ENCODE peak calls at places on chromosomes 6 and 20, in four cellular contexts. E is MM.1S, F is heart right ventricle, Q is A673. K is an unnamed sample.

GRCh38 chr6:40268166-40268958 is 318.8 kb downstream of the LRFN2 start:
- DNase-seq in E (no peak), F (no peak), Q (no peak), K (no peak)

GRCh38 chr6:1075444-1075843 is 236.5 kb upstream of the FOXQ1 start:
- DNase-seq in E (no peak), F (no peak), Q (no peak), K (no peak)

GRCh38 chr6:105483492-105483891 is 80.6 kb upstream of the PREP start:
- DNase-seq in E (no peak), F (no peak), Q (no peak), K (no peak)

GRCh38 chr6:132643547-132643946 is 15.4 kb downstream of the TAAR1 start:
- DNase-seq in E (no peak), F (no peak), Q (no peak), K (no peak)

GRCh38 chr6:114007451-114007953 is 36.6 kb upstream of the HDAC2 start:
- DNase-seq in E (peak), F (no peak), Q (no peak), K (peak)

GRCh38 chr6:116542426-116542825 is 3.1 kb downstream of the TRAPPC3L start:
- DNase-seq in E (no peak), F (no peak), Q (no peak), K (no peak)

GRCh38 chr20:57993738-57994431 is 234.6 kb downstream of the ANKRD60 start:
- DNase-seq in E (no peak), F (no peak), Q (no peak), K (no peak)

GRCh38 chr20:38935285-38935684 is 9.1 kb downstream of the FAM83D start:
- DNase-seq in E (no peak), F (no peak), Q (no peak), K (no peak)

GRCh38 chr6:73580247-73581149 is 59.7 kb upstream of the EEF1A1 start:
- DNase-seq in E (peak), F (peak), Q (peak), K (no peak)

GRCh38 chr20:45450097-45450818 is 19.3 kb upstream of the WFDC2 start:
- DNase-seq in E (peak), F (no peak), Q (peak), K (peak)

GRCh38 chr6:152575621-152576150 is 61.5 kb downstream of the SYNE1 start:
- DNase-seq in E (no peak), F (no peak), Q (peak), K (no peak)

GRCh38 chr6:106097368-106098231 is 11.5 kb downstream of the PRDM1 start:
- DNase-seq in E (peak), F (no peak), Q (peak), K (peak)

GRCh38 chr6:82397962-82398692 is 34.5 kb downstream of the TPBG start:
- DNase-seq in E (no peak), F (no peak), Q (no peak), K (no peak)

GRCh38 chr6:94127716-94128115 is 708.4 kb upstream of the EPHA7 start:
- DNase-seq in E (peak), F (no peak), Q (no peak), K (no peak)

GRCh38 chr6:166955865-166956443 is 396 bp downstream of the RNASET2 start:
- DNase-seq in E (no peak), F (no peak), Q (no peak), K (no peak)

GRCh38 chr6:106444777-106445507 is 84.4 kb downstream of the CRYBG1 start:
- DNase-seq in E (peak), F (peak), Q (peak), K (peak)

GRCh38 chr20:23293689-23294088 is 56.9 kb upstream of the NXT1 start:
- DNase-seq in E (no peak), F (peak), Q (no peak), K (no peak)

GRCh38 chr6:12262236-12263061 is 27.7 kb upstream of the EDN1 start:
- DNase-seq in E (no peak), F (no peak), Q (no peak), K (no peak)
- H3K4me3 ChIP-seq in E (no peak), F (no peak), Q (no peak), K (no peak)

GRCh38 chr6:155315516-155315871 is 1.2 kb upstream of the TFB1M start:
- DNase-seq in E (no peak), F (no peak), Q (no peak), K (no peak)
- H3K4me3 ChIP-seq in E (peak), F (no peak), Q (peak), K (peak)

GRCh38 chr20:8033447-8033846 is 13.9 kb upstream of the TMX4 start:
- DNase-seq in E (no peak), F (no peak), Q (no peak), K (no peak)

GRCh38 chr20:8032499-8032898 is 12.9 kb upstream of the TMX4 start:
- DNase-seq in E (no peak), F (no peak), Q (no peak), K (no peak)

GRCh38 chr20:8039048-8039447 is 19.5 kb upstream of the TMX4 start:
- DNase-seq in E (no peak), F (no peak), Q (no peak), K (no peak)

DNA sequence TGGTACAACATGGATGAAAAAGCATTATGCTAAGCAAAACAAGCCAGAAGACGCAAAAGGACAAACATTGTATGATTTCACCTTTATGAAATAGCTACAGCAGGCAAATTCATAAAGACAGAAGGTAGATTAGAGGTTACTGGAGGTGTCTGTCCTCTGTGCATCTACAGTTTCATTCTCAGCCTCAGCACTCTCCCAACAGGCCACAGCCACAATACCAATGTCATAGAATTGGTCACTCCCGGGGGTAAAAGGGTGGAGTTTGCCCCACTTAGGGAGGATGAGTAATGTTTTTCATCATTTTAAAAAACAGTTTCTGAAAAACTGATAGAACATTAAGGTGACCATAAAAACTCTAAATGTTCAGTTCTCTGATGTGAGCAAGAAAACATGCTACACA is 17.2 kb upstream of the TMX4 start:
- DNase-seq in E (peak), F (no peak), Q (no peak), K (no peak)
- H3K4me3 ChIP-seq in E (no peak), F (no peak), Q (no peak), K (no peak)

DNA sequence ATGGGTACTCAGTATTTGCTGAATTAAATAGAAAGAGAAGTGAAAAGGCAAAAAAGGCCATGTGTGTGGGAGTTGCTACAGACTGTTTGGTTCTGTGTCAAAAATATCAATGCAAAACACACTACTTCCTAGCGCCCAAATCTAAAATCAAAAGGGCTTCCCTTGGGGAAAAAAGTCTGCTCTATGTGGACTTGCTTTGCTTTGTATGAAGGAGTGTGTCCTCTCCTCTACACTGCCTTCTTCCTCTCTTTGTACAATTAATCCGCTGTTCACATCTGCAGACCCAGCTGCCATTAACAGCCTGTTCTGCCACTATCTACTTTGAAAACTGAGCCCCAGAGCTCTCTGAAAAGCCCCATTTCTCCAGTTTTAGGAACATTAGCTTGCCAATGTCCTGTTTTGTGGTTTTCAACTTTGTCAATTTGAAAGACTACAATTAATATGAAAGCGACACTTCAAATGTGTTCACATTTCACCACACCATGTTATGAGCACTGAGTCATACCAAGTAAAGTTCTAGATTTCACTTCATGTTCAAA is 102.9 kb downstream of the KIF13A start:
- DNase-seq in E (peak), F (no peak), Q (no peak), K (no peak)
- H3K4me3 ChIP-seq in E (peak), F (no peak), Q (no peak), K (no peak)